ENCODE peak calls at places on chromosomes 1 and 21, in four cellular contexts. One of them, this sample, is unnamed.

GRCh38 chr1:78586572-78586971 is 33.7 kb upstream of the IFI44L start:
- DNase-seq in kidney glomerular epithelial cell: peak
- DNase-seq in NCI-H460: no peak
- DNase-seq in NCI-H2081: no peak
- DNase-seq in this sample: peak

GRCh38 chr1:240169188-240169587 is 77.5 kb downstream of the FMN2 start:
- DNase-seq in NCI-H2081: no peak
- DNase-seq in NCI-H460: peak
- DNase-seq in kidney glomerular epithelial cell: no peak
- DNase-seq in this sample: peak

GRCh38 chr1:22805672-22806038 is 95.0 kb downstream of the EPHB2 start:
- DNase-seq in kidney glomerular epithelial cell: no peak
- DNase-seq in NCI-H460: no peak
- DNase-seq in NCI-H2081: no peak
- DNase-seq in this sample: no peak

GRCh38 chr21:34603002-34603709 is 11.8 kb downstream of the RCAN1 start:
- DNase-seq in NCI-H460: peak
- DNase-seq in NCI-H2081: peak
- DNase-seq in kidney glomerular epithelial cell: peak
- DNase-seq in this sample: peak

GRCh38 chr1:16126738-16127515 is 28.9 kb downstream of the EPHA2 start:
- DNase-seq in NCI-H460: no peak
- DNase-seq in kidney glomerular epithelial cell: no peak
- DNase-seq in NCI-H2081: no peak
- DNase-seq in this sample: no peak

GRCh38 chr1:65238010-65238409 is 71.3 kb upstream of the DNAJC6 start:
- DNase-seq in NCI-H2081: no peak
- DNase-seq in NCI-H460: no peak
- DNase-seq in kidney glomerular epithelial cell: no peak
- DNase-seq in this sample: no peak

GRCh38 chr1:19086176-19086875 is 123.7 kb downstream of the UBR4 start:
- DNase-seq in NCI-H460: no peak
- DNase-seq in kidney glomerular epithelial cell: no peak
- DNase-seq in NCI-H2081: no peak
- DNase-seq in this sample: no peak

GRCh38 chr1:156571261-156571958 is 955 bp downstream of the IQGAP3 start:
- DNase-seq in NCI-H2081: peak
- DNase-seq in kidney glomerular epithelial cell: peak
- DNase-seq in NCI-H460: peak
- DNase-seq in this sample: peak

GRCh38 chr1:217139513-217139912 is 416.3 kb upstream of the ESRRG start:
- DNase-seq in kidney glomerular epithelial cell: no peak
- DNase-seq in NCI-H460: no peak
- DNase-seq in NCI-H2081: no peak
- DNase-seq in this sample: no peak

GRCh38 chr1:247855911-247856310 is 1.1 kb upstream of the TRIM58 start:
- DNase-seq in kidney glomerular epithelial cell: no peak
- DNase-seq in NCI-H460: no peak
- DNase-seq in NCI-H2081: no peak
- DNase-seq in this sample: no peak

GRCh38 chr1:93907718-93908117 is 1.5 kb downstream of the GCLM start:
- DNase-seq in kidney glomerular epithelial cell: peak
- DNase-seq in NCI-H2081: no peak
- DNase-seq in NCI-H460: peak
- DNase-seq in this sample: peak

GRCh38 chr1:156074661-156075060 is 7.6 kb downstream of the MEX3A start:
- DNase-seq in NCI-H460: no peak
- DNase-seq in NCI-H2081: no peak
- DNase-seq in kidney glomerular epithelial cell: no peak
- DNase-seq in this sample: no peak

GRCh38 chr1:228334954-228335353 is 71.7 kb downstream of the TRIM11 start:
- DNase-seq in NCI-H460: no peak
- DNase-seq in NCI-H2081: no peak
- DNase-seq in kidney glomerular epithelial cell: no peak
- DNase-seq in this sample: no peak

GRCh38 chr1:152309955-152310354 is 15.1 kb downstream of the FLG start:
- DNase-seq in NCI-H2081: no peak
- DNase-seq in kidney glomerular epithelial cell: no peak
- DNase-seq in NCI-H460: no peak
- DNase-seq in this sample: no peak

GRCh38 chr1:161905269-161905884 is 118.3 kb downstream of the OLFML2B start:
- DNase-seq in kidney glomerular epithelial cell: peak
- DNase-seq in NCI-H2081: peak
- DNase-seq in NCI-H460: peak
- DNase-seq in this sample: peak

GRCh38 chr1:245234217-245235120 is 79.7 kb downstream of the KIF26B start:
- DNase-seq in NCI-H2081: peak
- DNase-seq in NCI-H460: no peak
- DNase-seq in kidney glomerular epithelial cell: no peak
- DNase-seq in this sample: no peak

GRCh38 chr1:102239247-102239646 is 242.5 kb upstream of the OLFM3 start:
- DNase-seq in kidney glomerular epithelial cell: no peak
- DNase-seq in NCI-H2081: no peak
- DNase-seq in NCI-H460: no peak
- DNase-seq in this sample: no peak

GRCh38 chr1:11037740-11038182 is 9.3 kb downstream of the MASP2 start:
- DNase-seq in NCI-H2081: peak
- DNase-seq in NCI-H460: peak
- DNase-seq in kidney glomerular epithelial cell: peak
- DNase-seq in this sample: peak

GRCh38 chr1:40469327-40469726 is 7.8 kb upstream of the ZFP69 start:
- DNase-seq in kidney glomerular epithelial cell: no peak
- DNase-seq in NCI-H2081: no peak
- DNase-seq in NCI-H460: no peak
- DNase-seq in this sample: no peak

GRCh38 chr1:212699839-212700596 is at the start of gene BATF3:
- DNase-seq in NCI-H2081: no peak
- DNase-seq in kidney glomerular epithelial cell: no peak
- DNase-seq in NCI-H460: no peak
- DNase-seq in this sample: peak

GRCh38 chr1:47850451-47850850 is 146.7 kb downstream of the TRABD2B start:
- DNase-seq in NCI-H460: no peak
- DNase-seq in kidney glomerular epithelial cell: no peak
- DNase-seq in NCI-H2081: no peak
- DNase-seq in this sample: no peak

GRCh38 chr1:78003882-78004718 is 639 bp upstream of the DNAJB4 start:
- DNase-seq in NCI-H460: peak
- DNase-seq in kidney glomerular epithelial cell: peak
- DNase-seq in NCI-H2081: peak
- DNase-seq in this sample: peak

GRCh38 chr1:202567747-202568146 is 142.5 kb downstream of the SYT2 start:
- DNase-seq in NCI-H460: peak
- DNase-seq in NCI-H2081: no peak
- DNase-seq in kidney glomerular epithelial cell: peak
- DNase-seq in this sample: no peak

GRCh38 chr1:6373961-6374720 is 19.4 kb downstream of the ACOT7 start:
- DNase-seq in NCI-H460: no peak
- DNase-seq in NCI-H2081: peak
- DNase-seq in kidney glomerular epithelial cell: no peak
- DNase-seq in this sample: no peak

GRCh38 chr1:57112148-57112547 is 146.3 kb upstream of the C8B start:
- DNase-seq in NCI-H2081: no peak
- DNase-seq in kidney glomerular epithelial cell: no peak
- DNase-seq in NCI-H460: no peak
- DNase-seq in this sample: no peak

GRCh38 chr1:34865981-34866761 is 6.6 kb upstream of the SMIM12 start:
- DNase-seq in NCI-H2081: peak
- DNase-seq in kidney glomerular epithelial cell: peak
- DNase-seq in NCI-H460: peak
- DNase-seq in this sample: peak

GRCh38 chr1:201383647-201384405 is 6.3 kb upstream of the TNNT2 start:
- DNase-seq in NCI-H2081: no peak
- DNase-seq in NCI-H460: no peak
- DNase-seq in kidney glomerular epithelial cell: peak
- DNase-seq in this sample: peak